ENCODE peak calls at places on chromosomes 6 and 20, in six cellular contexts. S is Peyer's patch; E is B cell; F is NCI-H774; Q is stimulated activated CD8-positive, alpha-beta memory T cell treated with anti-CD3 and anti-CD28 coated beads, Interleukin-15, amount 100 ng/mL, for 4 hours; B is brain microvascular endothelial cell. R is an unnamed sample.

GRCh38 chr6:30006170-30007131 is 54.6 kb upstream of the POLR1H start:
- DNase-seq in F (no peak), S (peak), E (no peak), B (no peak), Q (no peak), R (peak)

GRCh38 chr6:140051521-140052455 is 677.3 kb upstream of the CITED2 start:
- DNase-seq in E (no peak), S (no peak), Q (no peak), B (peak), F (no peak), R (no peak)

GRCh38 chr6:16140607-16141006 is 11.7 kb downstream of the MYLIP start:
- DNase-seq in Q (no peak), F (no peak), S (no peak), E (no peak), B (no peak), R (no peak)

GRCh38 chr6:128233501-128233900 is 286.9 kb downstream of the PTPRK start:
- DNase-seq in F (no peak), E (no peak), S (no peak), B (no peak), Q (no peak), R (no peak)

GRCh38 chr6:42929928-42930360 is 664 bp downstream of the CNPY3 start:
- DNase-seq in S (no peak), Q (peak), E (peak), F (no peak), B (peak), R (no peak)

GRCh38 chr6:46490425-46491200 is 636 bp downstream of the RCAN2 start:
- DNase-seq in E (no peak), S (peak), F (peak), Q (no peak), B (no peak), R (peak)

GRCh38 chr6:11012295-11012754 is 31.8 kb downstream of the ELOVL2 start:
- DNase-seq in E (no peak), S (no peak), Q (no peak), F (no peak), B (no peak), R (no peak)

GRCh38 chr20:33229843-33230242 is 6.0 kb upstream of the BPIFA1 start:
- DNase-seq in B (no peak), E (no peak), Q (no peak), S (no peak), F (no peak), R (no peak)

GRCh38 chr6:10030942-10031537 is 383.8 kb downstream of the TFAP2A start:
- DNase-seq in Q (no peak), E (no peak), B (no peak), F (no peak), S (no peak), R (no peak)

GRCh38 chr6:19824058-19824807 is 12.9 kb upstream of the ID4 start:
- DNase-seq in S (no peak), F (no peak), B (no peak), Q (no peak), E (no peak), R (no peak)

GRCh38 chr20:57746201-57746600 is 36.4 kb upstream of the PMEPA1 start:
- DNase-seq in S (no peak), B (no peak), E (no peak), Q (no peak), F (no peak), R (no peak)

GRCh38 chr20:32205502-32206382 is 1.8 kb downstream of the PLAGL2 start:
- DNase-seq in Q (no peak), F (no peak), E (no peak), B (no peak), S (no peak), R (no peak)

GRCh38 chr6:160386869-160387518 is 38.8 kb downstream of the SLC22A3 start:
- DNase-seq in B (no peak), E (no peak), S (peak), Q (no peak), F (no peak), R (no peak)

GRCh38 chr6:45293306-45293705 is 34.8 kb upstream of the RUNX2 start:
- DNase-seq in Q (no peak), E (no peak), F (no peak), S (no peak), B (no peak), R (no peak)

GRCh38 chr6:145091102-145091826 is 644.1 kb downstream of the EPM2A start:
- DNase-seq in Q (no peak), B (no peak), F (no peak), S (no peak), E (no peak), R (no peak)

R was measured in H9.